ENCODE peak calls at places on chromosome 14, in five cellular contexts. J is IMR-90, Q is SK-N-SH, O is K562, S is GM12878. C is an unnamed sample.

GRCh38 chr14:67186789-67187188 is 2.5 kb upstream of the GARIN2 start:
- DNase-seq in J (peak; percentile 34), Q (no peak), O (no peak), S (no peak), C (no peak)

GRCh38 chr14:35297677-35298076 is 5.5 kb downstream of the PSMA6 start:
- DNase-seq in J (no peak), Q (no peak), O (no peak), S (no peak), C (no peak)

GRCh38 chr14:92599786-92600185 is 86.2 kb downstream of the RIN3 start:
- DNase-seq in J (peak; percentile 10), Q (no peak), O (no peak), S (no peak), C (no peak)

GRCh38 chr14:104879201-104879982 is 14.3 kb downstream of the CEP170B start:
- DNase-seq in J (no peak), Q (no peak), O (no peak), S (no peak), C (no peak)

GRCh38 chr14:28613526-28613925 is 153.1 kb upstream of the FOXG1 start:
- DNase-seq in J (no peak), Q (no peak), O (no peak), S (no peak), C (no peak)

GRCh38 chr14:104827173-104828055 is 26.5 kb downstream of the ZBTB42 start:
- DNase-seq in J (peak; percentile 32), Q (peak; percentile 85), O (peak; percentile 74), S (no peak), C (peak; percentile 76)

GRCh38 chr14:38316922-38317321 is 61.0 kb upstream of the CLEC14A start:
- DNase-seq in J (no peak), Q (no peak), O (no peak), S (no peak), C (no peak)

GRCh38 chr14:55556929-55557623 is 22.9 kb upstream of the KTN1 start:
- DNase-seq in J (peak; percentile 84), Q (peak; percentile 66), O (no peak), S (no peak), C (peak; percentile 34)

DNA sequence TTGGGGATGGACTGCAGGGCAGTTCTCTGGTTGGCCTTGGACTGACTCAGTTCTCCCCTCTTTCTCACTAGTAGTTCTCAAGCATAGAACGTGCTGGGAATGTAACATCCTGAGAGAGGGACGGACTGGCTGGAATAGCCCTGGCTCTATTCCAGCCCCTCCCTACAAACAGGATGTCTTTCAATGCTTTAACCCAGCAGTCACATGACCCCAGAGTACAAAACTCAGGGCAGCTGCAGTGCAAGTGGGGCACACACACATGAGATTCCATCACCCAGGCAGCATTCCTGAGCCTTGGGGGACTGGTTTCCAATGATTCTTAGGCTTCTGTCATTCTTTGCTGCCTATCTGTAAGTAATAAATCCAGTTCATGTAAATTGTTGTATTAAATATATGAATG is 1.6 kb upstream of the ACOT6 start:
- DNase-seq in J (peak; percentile 22), Q (no peak), O (peak; percentile 13), S (no peak), C (peak; percentile 90)
- TF ChIP-seq MXI1 in J (no peak), Q (no peak), O (no peak), S (no peak), C (no peak)

GRCh38 chr14:89198544-89199329 is 218.3 kb downstream of the FOXN3 start:
- DNase-seq in J (peak; percentile 41), Q (no peak), O (no peak), S (no peak), C (no peak)

GRCh38 chr14:89201645-89202044 is 215.4 kb downstream of the FOXN3 start:
- DNase-seq in J (no peak), Q (no peak), O (no peak), S (peak; percentile 20), C (no peak)

GRCh38 chr14:89205137-89205740 is 211.8 kb downstream of the FOXN3 start:
- DNase-seq in J (no peak), Q (no peak), O (no peak), S (no peak), C (no peak)

GRCh38 chr14:89206426-89206825 is 210.6 kb downstream of the FOXN3 start:
- DNase-seq in J (no peak), Q (no peak), O (no peak), S (no peak), C (no peak)

GRCh38 chr14:89202413-89202812 is 214.6 kb downstream of the FOXN3 start:
- DNase-seq in J (no peak), Q (no peak), O (no peak), S (no peak), C (no peak)
- TF ChIP-seq MXI1 in J (no peak), Q (no peak), O (no peak), S (no peak), C (no peak)

DNA sequence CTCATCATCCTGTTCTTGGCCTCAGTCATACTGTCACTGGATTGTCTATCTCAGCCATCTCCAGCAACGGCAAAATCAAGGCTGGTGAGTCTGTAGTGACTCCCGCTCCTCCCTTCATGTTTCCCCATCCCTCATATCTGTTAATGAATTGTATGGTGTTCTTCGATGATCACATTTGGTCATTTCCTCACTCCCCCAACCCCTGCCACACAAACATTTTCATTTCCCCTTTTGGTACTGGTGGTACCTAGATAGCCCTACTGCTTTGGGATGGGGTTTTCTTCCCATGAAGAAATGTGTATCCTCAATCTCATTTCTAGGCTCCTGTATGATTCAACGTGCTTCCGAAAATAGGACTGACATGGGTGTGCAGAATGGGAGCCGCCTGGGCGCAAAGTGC is 2.7 kb upstream of the KLHL33 start:
- DNase-seq in J (no peak), Q (no peak), O (no peak), S (no peak), C (no peak)
- TF ChIP-seq MXI1 in J (no peak), Q (no peak), O (no peak), S (no peak), C (no peak)

GRCh38 chr14:31229009-31229408 is 21.4 kb upstream of the HECTD1 start:
- DNase-seq in J (no peak), Q (no peak), O (no peak), S (no peak), C (no peak)
- TF ChIP-seq MXI1 in J (no peak), Q (no peak), O (no peak), S (no peak), C (no peak)

GRCh38 chr14:48537600-48537999 is 862.2 kb upstream of the MDGA2 start:
- DNase-seq in J (no peak), Q (no peak), O (no peak), S (no peak), C (no peak)

GRCh38 chr14:48536318-48536717 is 860.9 kb upstream of the MDGA2 start:
- DNase-seq in J (no peak), Q (peak; percentile 0), O (no peak), S (no peak), C (peak; percentile 4)
- TF ChIP-seq MXI1 in J (no peak), Q (no peak), O (no peak), S (no peak), C (no peak)

DNA sequence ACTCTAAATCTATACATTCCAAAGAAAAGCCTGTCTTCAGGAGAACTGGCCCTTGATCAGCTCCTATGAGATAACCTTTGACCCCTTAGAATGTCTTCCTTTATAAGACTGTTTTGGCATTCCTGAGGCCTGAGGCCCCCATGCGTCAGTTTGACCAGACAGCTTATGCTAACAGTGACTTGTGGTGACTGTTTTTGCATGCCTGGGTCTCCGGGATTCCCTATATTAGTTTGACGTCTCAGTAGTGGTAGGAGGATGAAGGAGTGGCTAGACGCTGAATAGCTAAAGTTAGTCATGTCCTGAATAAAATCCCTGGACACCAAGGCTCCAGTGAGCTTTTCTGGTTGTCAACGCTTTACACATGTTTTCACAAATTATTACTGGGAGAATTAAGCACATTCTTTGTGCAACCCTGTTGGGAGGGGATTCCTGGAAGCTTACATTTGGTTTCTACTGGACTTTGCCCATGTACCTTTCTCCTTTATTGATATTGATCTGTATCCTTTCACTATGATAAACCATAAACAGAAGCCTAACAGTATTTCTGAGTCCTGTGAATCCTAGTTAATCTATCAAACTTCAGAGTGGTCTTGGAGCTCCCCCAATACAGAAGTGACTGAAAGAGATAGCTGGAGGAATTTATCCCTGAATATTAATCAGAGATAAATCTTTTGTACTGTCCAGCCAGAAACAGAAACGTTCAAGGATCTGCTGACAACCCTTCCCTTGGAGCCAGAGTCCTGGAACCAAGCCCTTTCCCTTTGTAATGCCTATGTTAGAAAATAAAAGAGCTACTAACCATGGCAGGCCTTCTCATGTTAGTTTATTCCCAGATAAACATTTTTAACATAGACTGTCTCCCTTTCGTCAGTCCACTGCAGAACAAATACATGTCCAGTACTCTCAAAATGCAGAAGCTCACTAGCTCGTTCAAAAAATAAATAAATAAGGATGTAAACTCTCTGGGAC is 479.2 kb downstream of the RPS29 start:
- DNase-seq in J (peak; percentile 47), Q (no peak), O (no peak), S (no peak), C (no peak)
- TF ChIP-seq MXI1 in J (no peak), Q (no peak), O (no peak), S (no peak), C (no peak)

DNA sequence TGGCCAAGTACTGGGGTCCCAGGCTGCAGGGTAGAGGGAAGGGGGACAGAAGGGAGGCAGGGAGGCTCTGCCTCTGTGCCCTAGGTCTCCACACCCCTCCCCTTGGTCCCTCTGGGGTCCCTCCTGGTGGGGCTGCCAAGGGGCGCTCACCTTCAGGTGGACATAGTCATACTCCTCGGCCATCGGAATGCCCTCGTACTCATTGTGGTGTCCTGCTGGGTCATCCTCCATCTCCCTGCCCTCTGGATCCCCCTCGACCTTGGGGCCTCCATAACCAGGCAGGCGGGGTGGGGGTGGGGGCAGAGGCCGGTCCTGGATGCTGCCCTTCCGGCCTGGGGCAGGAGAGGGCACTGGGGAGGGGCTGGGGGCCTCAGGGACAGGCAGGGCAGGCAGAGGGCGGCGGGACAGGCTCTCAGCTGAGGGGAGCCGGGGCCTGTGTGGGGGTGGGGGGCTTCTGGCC is 5.8 kb downstream of the EFS start:
- DNase-seq in J (no peak), Q (no peak), O (no peak), S (no peak), C (no peak)
- TF ChIP-seq MXI1 in J (no peak), Q (no peak), O (no peak), S (no peak), C (no peak)

GRCh38 chr14:69090187-69090789 is 62.6 kb downstream of the DCAF5 start:
- DNase-seq in J (peak; percentile 55), Q (peak; percentile 32), O (peak; percentile 19), S (no peak), C (peak; percentile 33)
- TF ChIP-seq MXI1 in J (no peak), Q (no peak), O (no peak), S (no peak), C (no peak)

C was measured in HepG2.